ENCODE peak calls at places on chromosomes 11 and 22, in five cellular contexts. F is CD4-positive, CD25-positive, alpha-beta regulatory T cell; V is OCI-LY7; N is CD8-positive, alpha-beta T cell; Z is PC-3. M is an unnamed sample.
A peak's percentile ranks its signal among the peaks of the same experiment; 100 is the strongest.

GRCh38 chr11:12674936-12675696 is 895 bp downstream of the TEAD1 start:
- DNase-seq in F (no peak), V (peak; percentile 12), N (no peak), Z (no peak), M (no peak)

GRCh38 chr11:10314199-10315072 is 9.6 kb downstream of the ADM start:
- DNase-seq in F (peak; percentile 69), V (peak; percentile 92), N (no peak), Z (peak; percentile 66), M (peak; percentile 51)

GRCh38 chr11:75760710-75761493 is 7.7 kb upstream of the DGAT2 start:
- DNase-seq in F (no peak), V (no peak), N (no peak), Z (peak; percentile 89), M (no peak)

GRCh38 chr11:56783448-56784041 is 35.0 kb upstream of the OR9G4 start:
- DNase-seq in F (peak; percentile 49), V (peak; percentile 66), N (no peak), Z (peak; percentile 86), M (peak; percentile 1)

GRCh38 chr11:124897681-124898680 is at the start of gene ROBO4:
- DNase-seq in F (no peak), V (no peak), N (no peak), Z (peak; percentile 97), M (no peak)

GRCh38 chr11:116276051-116277044 is 496.4 kb downstream of the BUD13 start:
- DNase-seq in F (peak; percentile 72), V (peak; percentile 62), N (peak; percentile 34), Z (peak; percentile 67), M (peak; percentile 67)

GRCh38 chr11:126488591-126489370 is 133.3 kb downstream of the ST3GAL4 start:
- DNase-seq in F (no peak), V (no peak), N (no peak), Z (no peak), M (no peak)

GRCh38 chr11:58524232-58525036 is 16.5 kb upstream of the OR5B21 start:
- DNase-seq in F (peak; percentile 71), V (peak; percentile 81), N (no peak), Z (peak; percentile 92), M (peak; percentile 69)

GRCh38 chr11:82796970-82797594 is 63.4 kb upstream of the FAM181B start:
- DNase-seq in F (no peak), V (no peak), N (no peak), Z (no peak), M (no peak)

GRCh38 chr11:133964946-133965632 is 8.3 kb upstream of the IGSF9B start:
- DNase-seq in F (no peak), V (no peak), N (no peak), Z (peak; percentile 56), M (no peak)

GRCh38 chr11:128520206-128520885 is 67.0 kb downstream of the ETS1 start:
- DNase-seq in F (peak; percentile 70), V (peak; percentile 56), N (no peak), Z (no peak), M (no peak)

GRCh38 chr11:107623183-107623582 is 32.2 kb downstream of the ELMOD1 start:
- DNase-seq in F (no peak), V (no peak), N (no peak), Z (peak; percentile 39), M (no peak)

GRCh38 chr11:123561046-123561781 is 93.2 kb downstream of the SCN3B start:
- DNase-seq in F (no peak), V (no peak), N (no peak), Z (no peak), M (no peak)

GRCh38 chr22:30238661-30239420 is 7.7 kb downstream of the LIF start:
- DNase-seq in F (no peak), V (no peak), N (no peak), Z (peak; percentile 54), M (no peak)

GRCh38 chr11:26191193-26191592 is 140.7 kb upstream of the ANO3 start:
- DNase-seq in F (no peak), V (peak; percentile 24), N (no peak), Z (no peak), M (no peak)

GRCh38 chr22:41976961-41977566 is 7.8 kb downstream of the SEPTIN3 start:
- DNase-seq in F (peak; percentile 43), V (no peak), N (no peak), Z (no peak), M (no peak)

GRCh38 chr11:130850185-130850944 is 65.9 kb downstream of the SNX19 start:
- DNase-seq in F (no peak), V (no peak), N (no peak), Z (peak; percentile 55), M (no peak)

GRCh38 chr22:42236268-42236667 is 34.2 kb downstream of the TCF20 start:
- DNase-seq in F (no peak), V (no peak), N (no peak), Z (no peak), M (no peak)

GRCh38 chr11:58134151-58134550 is 8.8 kb upstream of the OR9I1 start:
- DNase-seq in F (no peak), V (no peak), N (no peak), Z (peak; percentile 13), M (no peak)

GRCh38 chr11:100863080-100863581 is 176.0 kb downstream of the ARHGAP42 start:
- DNase-seq in F (no peak), V (no peak), N (no peak), Z (peak; percentile 43), M (peak; percentile 28)

GRCh38 chr11:116193321-116194114 is 579.3 kb downstream of the BUD13 start:
- DNase-seq in F (no peak), V (no peak), N (no peak), Z (peak; percentile 49), M (no peak)

GRCh38 chr22:48724899-48725298 is 1102.8 kb downstream of the BRD1 start:
- DNase-seq in F (no peak), V (no peak), N (no peak), Z (no peak), M (no peak)

GRCh38 chr11:118476676-118477075 is 40.4 kb downstream of the KMT2A start:
- DNase-seq in F (no peak), V (no peak), N (no peak), Z (no peak), M (no peak)

GRCh38 chr11:77560605-77561004 is 29.1 kb upstream of the AQP11 start:
- DNase-seq in F (no peak), V (no peak), N (no peak), Z (peak; percentile 65), M (no peak)

GRCh38 chr11:117834068-117834810 is 9.7 kb upstream of the FXYD2 start:
- DNase-seq in F (no peak), V (no peak), N (no peak), Z (no peak), M (no peak)

GRCh38 chr11:76701701-76702100 is 31.2 kb upstream of the LRRC32 start:
- DNase-seq in F (no peak), V (no peak), N (no peak), Z (peak; percentile 69), M (no peak)

GRCh38 chr22:17091851-17092250 is 7.1 kb downstream of the IL17RA start:
- DNase-seq in F (no peak), V (no peak), N (no peak), Z (no peak), M (no peak)

GRCh38 chr11:83454674-83455073 is 168.5 kb upstream of the CCDC90B start:
- DNase-seq in F (no peak), V (no peak), N (no peak), Z (no peak), M (no peak)

GRCh38 chr11:130769782-130770565 is 146.3 kb downstream of the SNX19 start:
- DNase-seq in F (no peak), V (no peak), N (no peak), Z (no peak), M (no peak)

GRCh38 chr11:96388891-96389603 is 665 bp downstream of the CCDC82 start:
- DNase-seq in F (no peak), V (peak; percentile 62), N (no peak), Z (no peak), M (no peak)

GRCh38 chr11:130159657-130160459 is at the start of gene ST14:
- DNase-seq in F (no peak), V (peak; percentile 70), N (no peak), Z (peak; percentile 81), M (peak; percentile 60)

DNA sequence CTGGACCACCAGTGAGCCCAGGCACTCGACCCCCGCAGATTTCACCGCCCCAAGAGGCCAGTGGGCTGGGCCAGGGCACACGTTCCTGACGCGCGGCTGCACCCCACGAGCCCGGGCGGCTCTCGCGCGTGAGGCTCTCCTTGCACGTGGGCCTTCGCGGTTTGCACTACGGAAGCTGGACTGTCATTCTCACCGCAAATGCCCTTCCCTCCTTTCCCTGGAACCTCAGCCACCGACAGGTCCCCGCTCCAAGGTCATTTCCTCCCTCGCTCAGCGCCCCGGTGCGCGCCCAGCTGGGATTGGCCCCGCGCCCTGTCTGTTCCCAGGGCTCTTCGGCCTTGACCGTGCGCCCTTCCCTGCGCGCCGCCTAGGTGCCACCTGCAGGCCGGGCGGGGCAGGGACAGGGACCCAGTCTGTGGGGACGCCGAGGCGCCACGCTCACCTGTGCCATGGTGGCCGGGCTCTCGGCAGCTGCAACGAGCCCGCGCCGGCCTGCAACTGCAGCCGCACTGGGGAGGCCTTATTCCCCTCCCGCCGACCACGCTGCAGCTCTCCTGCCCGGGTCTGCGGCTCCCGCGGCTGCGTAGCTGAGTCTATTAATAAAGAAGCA is 2.1 kb upstream of the CPT1A start:
- DNase-seq in F (peak; percentile 87), V (peak; percentile 70), N (peak; percentile 45), Z (peak; percentile 89), M (peak; percentile 90)
- H3K4me3 ChIP-seq in F (peak overlapping the region; percentile 87), V (no peak overlapping the region), N (peak overlapping the region; percentile 95), Z (peak overlapping the region; percentile 59), M (peak overlapping the region; percentile 32)

DNA sequence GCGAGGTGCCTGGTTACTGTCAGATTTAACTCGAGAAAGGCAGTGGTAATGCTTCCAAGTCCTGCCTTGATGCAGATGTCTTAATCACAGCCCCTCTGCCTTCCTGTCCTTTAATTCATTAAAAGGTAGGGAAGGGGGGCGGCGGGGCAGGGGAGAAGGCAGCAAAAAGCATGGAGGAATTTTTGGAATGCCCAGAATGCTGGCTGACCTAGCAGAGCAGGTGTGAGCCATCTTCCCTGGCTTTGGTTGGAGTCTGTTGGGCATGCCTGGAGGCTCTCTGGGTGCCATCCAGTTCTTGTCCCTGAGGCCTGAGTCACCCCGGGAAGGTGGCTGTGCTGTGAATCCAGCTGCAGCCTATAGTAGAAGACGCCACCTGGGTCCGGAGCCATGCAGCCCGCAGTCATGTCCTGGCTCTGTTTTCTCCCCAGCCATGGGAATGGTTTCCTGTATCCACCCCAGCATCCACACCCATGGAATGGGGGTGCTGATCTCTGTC is 15.6 kb downstream of the KIAA1671 start:
- DNase-seq in F (no peak), V (no peak), N (no peak), Z (peak; percentile 90), M (no peak)
- H3K27ac ChIP-seq in F (no peak overlapping the region), V (no peak overlapping the region), N (no peak overlapping the region), Z (peak overlapping the region; percentile 87), M (no peak overlapping the region)

GRCh38 chr11:6570691-6571427 is 32.6 kb downstream of the RRP8 start:
- DNase-seq in F (no peak), V (no peak), N (no peak), Z (no peak), M (no peak)
- H3K4me3 ChIP-seq in F (no peak overlapping the region), V (no peak overlapping the region), N (no peak overlapping the region), Z (no peak overlapping the region), M (no peak overlapping the region)

DNA sequence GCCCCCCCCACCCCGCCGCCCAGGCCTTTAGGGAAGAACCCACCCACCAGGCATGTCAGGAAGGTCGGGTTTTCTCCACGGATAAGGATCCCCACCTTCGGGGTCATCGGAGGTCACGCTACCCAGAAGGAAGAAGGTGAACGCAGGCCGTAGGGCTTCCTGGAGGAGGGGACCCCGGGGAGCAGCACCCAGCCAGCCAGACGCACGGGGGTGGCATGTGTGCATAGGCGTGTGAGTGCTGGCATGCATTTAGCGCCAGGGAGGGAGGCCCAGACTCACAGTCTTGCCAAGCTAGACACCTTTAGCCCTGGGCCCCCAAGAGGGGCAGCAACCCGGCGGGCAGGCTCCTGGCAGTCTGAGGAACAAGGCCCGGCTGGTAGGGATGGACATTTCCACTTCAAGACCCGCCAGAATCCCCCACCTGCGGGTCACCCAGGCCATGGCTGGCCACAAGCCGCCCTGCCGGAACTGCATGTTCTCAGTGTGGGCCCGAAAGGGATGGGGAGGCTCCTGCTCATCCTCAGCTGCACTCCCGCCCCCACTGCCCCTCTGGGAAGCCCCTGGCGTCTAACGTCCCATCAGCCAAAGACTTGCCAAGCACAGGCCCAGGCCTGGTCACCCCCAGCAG is 16.7 kb upstream of the PIM3 start:
- DNase-seq in F (no peak), V (no peak), N (no peak), Z (no peak), M (no peak)
- H3K27ac ChIP-seq in F (peak overlapping the region; percentile 88), V (peak overlapping the region; percentile 77), N (no peak overlapping the region), Z (no peak overlapping the region), M (no peak overlapping the region)